ENCODE peak calls at places on chromosomes 13 and 19, in eight cellular contexts. X is prostate gland, S is esophagus muscularis mucosa, P is breast epithelium, O is upper lobe of left lung, C is transverse colon, Z is endothelial cell of umbilical vein, T is HepG2. F is an unnamed sample.

GRCh38 chr19:3969435-3970312 is 1.2 kb downstream of the DAPK3 start:
- DNase-seq in T (peak), X (no peak), S (no peak), O (peak), C (no peak), P (no peak), Z (peak), F (no peak)

GRCh38 chr19:18029617-18030338 is 21.8 kb downstream of the ARRDC2 start:
- DNase-seq in P (peak), T (peak), S (no peak), O (peak), C (peak), X (no peak), Z (peak), F (no peak)

GRCh38 chr13:80029170-80029569 is 311.8 kb downstream of the SPRY2 start:
- DNase-seq in P (no peak), X (no peak), Z (no peak), C (no peak), O (no peak), S (no peak), T (no peak), F (no peak)

GRCh38 chr19:33683881-33684549 is 62.3 kb downstream of the CHST8 start:
- DNase-seq in S (no peak), X (peak), Z (peak), T (peak), C (no peak), O (no peak), P (peak), F (peak)

GRCh38 chr13:93496985-93497673 is 270.5 kb downstream of the GPC6 start:
- DNase-seq in O (no peak), P (no peak), X (no peak), S (no peak), C (no peak), Z (no peak), T (no peak), F (no peak)

GRCh38 chr19:7699422-7700127 is 2.4 kb downstream of the FCER2 start:
- DNase-seq in O (no peak), X (no peak), T (no peak), C (no peak), Z (no peak), S (no peak), P (no peak), F (no peak)

GRCh38 chr13:24684600-24684998 is 4.4 kb downstream of the ATP12A start:
- DNase-seq in C (no peak), O (no peak), X (no peak), Z (no peak), P (no peak), S (no peak), T (no peak), F (no peak)

GRCh38 chr13:26995159-26995558 is 176.5 kb downstream of the USP12 start:
- DNase-seq in T (no peak), S (no peak), O (no peak), C (no peak), Z (no peak), X (no peak), P (no peak), F (no peak)

GRCh38 chr13:24083722-24084421 is 76.6 kb upstream of the SPATA13 start:
- DNase-seq in Z (no peak), C (no peak), X (no peak), S (no peak), P (no peak), O (no peak), T (no peak), F (no peak)

GRCh38 chr13:74871671-74872070 is 610.3 kb downstream of the TBC1D4 start:
- DNase-seq in S (no peak), T (no peak), Z (peak), X (peak), P (no peak), C (no peak), O (no peak), F (no peak)

DNA sequence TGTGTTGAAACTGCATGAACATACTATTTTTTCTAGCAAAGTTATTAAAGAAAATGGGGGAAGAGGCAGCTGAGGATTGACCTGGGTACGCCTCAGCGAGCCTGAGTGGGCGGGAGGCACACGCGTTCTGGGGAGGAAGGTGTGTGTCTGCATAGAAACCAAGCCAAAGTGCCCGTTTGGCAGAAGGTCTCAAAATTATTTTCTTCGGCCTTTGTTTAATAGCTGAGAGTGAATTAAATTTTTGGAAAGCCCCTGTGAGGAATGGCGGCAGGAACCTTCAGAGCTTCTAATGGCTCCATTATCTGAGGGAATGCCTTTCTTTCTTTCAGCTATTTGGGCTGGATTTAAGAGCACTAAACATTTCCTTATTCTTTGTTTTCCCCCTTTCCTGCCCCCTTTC is 5.2 kb downstream of the ZIC2 start:
- DNase-seq in X (no peak), S (no peak), T (no peak), Z (no peak), O (no peak), C (no peak), P (no peak), F (no peak)
- TF ChIP-seq POLR2AphosphoS5 in X (no peak), S (no peak), T (no peak), Z (no peak), O (no peak), C (no peak), P (no peak), F (no peak)

GRCh38 chr19:15432629-15433518 is 14.1 kb upstream of the AKAP8L start:
- DNase-seq in O (peak), T (peak), Z (peak), S (no peak), X (peak), P (peak), C (peak), F (peak)
- TF ChIP-seq POLR2A in O (peak), T (peak), Z (peak), S (no peak), X (no peak), P (no peak), C (no peak), F (peak)

GRCh38 chr19:10292789-10293636 is 3.3 kb downstream of the ICAM5 start:
- DNase-seq in P (no peak), T (no peak), X (no peak), Z (no peak), C (peak), O (peak), S (no peak), F (no peak)

GRCh38 chr19:10293637-10294367 is 4.0 kb downstream of the ICAM5 start:
- DNase-seq in O (no peak), Z (no peak), S (no peak), X (no peak), P (no peak), C (no peak), T (no peak), F (no peak)

GRCh38 chr19:10291554-10292205 is 1.9 kb downstream of the ICAM5 start:
- DNase-seq in Z (no peak), X (no peak), T (no peak), P (no peak), C (no peak), S (no peak), O (no peak), F (no peak)

GRCh38 chr19:10290876-10291553 is 1.3 kb downstream of the ICAM5 start:
- DNase-seq in T (peak), P (no peak), S (no peak), Z (no peak), O (peak), C (peak), X (no peak), F (peak)

DNA sequence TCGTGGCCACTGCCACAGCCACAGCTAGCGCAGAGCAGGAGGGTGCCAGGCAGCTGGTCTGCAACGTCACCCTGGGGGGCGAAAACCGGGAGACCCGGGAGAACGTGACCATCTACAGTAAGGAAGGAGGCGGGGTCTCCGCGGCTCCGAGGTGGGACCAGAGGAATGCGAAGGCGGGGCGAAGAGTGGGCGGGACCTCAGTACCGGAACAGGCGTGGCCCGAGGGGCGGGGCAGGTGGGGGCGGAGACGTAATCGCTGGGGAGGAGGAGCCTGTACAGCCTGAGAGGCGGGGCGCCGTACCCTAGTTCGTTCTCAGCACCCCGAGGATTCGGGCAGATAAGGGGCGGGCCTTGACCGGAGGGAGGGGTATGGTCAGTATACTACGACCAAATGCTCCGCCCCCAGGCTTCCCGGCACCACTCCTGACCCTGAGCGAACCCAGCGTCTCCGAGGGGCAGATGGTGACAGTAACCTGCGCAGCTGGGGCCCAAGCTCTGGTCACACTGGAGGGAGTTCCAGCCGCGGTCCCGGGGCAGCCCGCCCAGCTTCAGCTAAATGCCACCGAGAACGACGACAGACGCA is 2.5 kb downstream of the ICAM5 start:
- DNase-seq in T (peak), P (peak), S (no peak), C (peak), O (peak), Z (peak), X (peak), F (peak)
- TF ChIP-seq POLR2AphosphoS5 in T (no peak), P (no peak), S (no peak), C (no peak), O (peak), Z (no peak), X (no peak), F (peak)

GRCh38 chr13:31485183-31485582 is 254.1 kb upstream of the RXFP2 start:
- DNase-seq in O (no peak), P (no peak), S (no peak), T (no peak), X (no peak), Z (peak), C (no peak), F (no peak)

DNA sequence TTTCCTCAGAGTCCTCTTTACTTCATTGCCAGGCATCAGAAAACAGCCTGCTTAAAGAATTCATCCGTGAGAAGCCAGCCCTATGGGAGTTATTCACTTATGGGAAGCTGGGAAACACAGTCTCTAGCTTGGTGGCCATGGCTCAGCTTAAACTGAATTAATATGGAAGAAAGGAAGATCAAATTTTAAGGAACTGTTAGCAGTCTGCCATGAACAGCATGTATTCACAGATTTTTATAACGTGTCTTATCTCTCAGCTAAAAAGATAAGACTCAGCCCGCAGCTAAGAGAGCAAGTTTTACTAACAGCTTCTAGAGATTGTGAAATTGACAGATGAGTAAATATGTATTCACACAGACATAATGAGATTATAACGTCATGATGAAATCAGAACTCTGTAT is 253.7 kb upstream of the RXFP2 start:
- DNase-seq in O (no peak), P (no peak), T (no peak), X (no peak), S (no peak), Z (peak), C (no peak), F (no peak)
- TF ChIP-seq POLR2A in O (no peak), P (no peak), T (no peak), X (no peak), S (no peak), Z (no peak), C (no peak), F (no peak)

GRCh38 chr13:57857945-57858344 is 226.4 kb downstream of the PCDH17 start:
- DNase-seq in Z (no peak), P (no peak), T (no peak), X (no peak), S (no peak), C (no peak), O (no peak), F (no peak)

GRCh38 chr13:57858376-57858775 is 226.8 kb downstream of the PCDH17 start:
- DNase-seq in C (no peak), P (no peak), S (no peak), X (no peak), Z (no peak), T (no peak), O (no peak), F (no peak)

GRCh38 chr13:57865600-57866294 is 234.2 kb downstream of the PCDH17 start:
- DNase-seq in C (no peak), P (no peak), X (no peak), S (no peak), T (no peak), O (no peak), Z (peak), F (no peak)

DNA sequence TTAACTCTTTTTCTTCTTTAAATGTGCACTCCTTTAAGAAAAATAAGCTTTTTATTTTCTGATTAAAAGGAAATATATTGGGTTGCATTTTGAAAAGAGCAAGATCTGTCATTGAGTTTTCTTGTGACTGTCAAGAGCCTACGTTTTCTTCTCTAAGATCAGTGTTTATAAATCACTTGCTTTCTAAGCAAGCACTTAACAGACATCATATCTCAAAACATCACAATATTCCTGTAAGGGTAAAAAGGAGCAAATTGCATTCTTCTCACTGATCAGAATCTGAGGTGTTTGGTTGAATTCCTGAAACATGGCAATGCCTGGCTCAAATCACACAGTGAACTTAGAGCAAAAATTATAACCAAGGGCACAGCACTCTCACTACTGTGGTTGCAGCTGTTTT is 231.3 kb downstream of the PCDH17 start:
- DNase-seq in S (no peak), P (no peak), O (no peak), C (no peak), Z (no peak), X (no peak), T (no peak), F (no peak)
- TF ChIP-seq POLR2AphosphoS5 in S (no peak), P (no peak), O (no peak), C (no peak), Z (no peak), X (no peak), T (no peak), F (no peak)

GRCh38 chr13:112146073-112146360 is 79.1 kb downstream of the SOX1 start:
- DNase-seq in C (no peak), Z (no peak), X (no peak), P (peak), O (no peak), T (no peak), S (no peak), F (peak)

GRCh38 chr13:112145221-112146072 is 78.5 kb downstream of the SOX1 start:
- DNase-seq in C (no peak), S (no peak), P (peak), O (no peak), X (no peak), Z (no peak), T (no peak), F (no peak)

GRCh38 chr13:112143753-112144615 is 77.0 kb downstream of the SOX1 start:
- DNase-seq in Z (no peak), C (no peak), O (no peak), T (no peak), X (no peak), S (no peak), P (peak), F (peak)

GRCh38 chr13:112143046-112143752 is 76.2 kb downstream of the SOX1 start:
- DNase-seq in T (no peak), X (no peak), O (no peak), S (no peak), Z (no peak), P (peak), C (no peak), F (no peak)

GRCh38 chr13:112144616-112145220 is 77.8 kb downstream of the SOX1 start:
- DNase-seq in O (no peak), C (no peak), X (no peak), S (no peak), T (no peak), P (peak), Z (no peak), F (peak)
- TF ChIP-seq POLR2A in O (no peak), C (no peak), X (no peak), S (no peak), T (no peak), P (no peak), Z (no peak), F (no peak)

GRCh38 chr13:19862511-19863313 is 737 bp downstream of the ZMYM5 start:
- DNase-seq in C (peak), T (no peak), O (peak), S (no peak), Z (peak), X (peak), P (no peak), F (peak)

GRCh38 chr13:19861762-19862161 is 1.7 kb downstream of the ZMYM5 start:
- DNase-seq in Z (no peak), X (no peak), T (no peak), S (no peak), C (no peak), O (no peak), P (no peak), F (no peak)

GRCh38 chr13:19864339-19865309 is 1.2 kb upstream of the ZMYM5 start:
- DNase-seq in T (no peak), X (peak), Z (peak), O (peak), C (peak), P (peak), S (no peak), F (peak)

GRCh38 chr13:19863323-19864017 is at the start of gene ZMYM5:
- DNase-seq in P (peak), T (peak), C (peak), S (peak), X (peak), O (peak), Z (peak), F (peak)

DNA sequence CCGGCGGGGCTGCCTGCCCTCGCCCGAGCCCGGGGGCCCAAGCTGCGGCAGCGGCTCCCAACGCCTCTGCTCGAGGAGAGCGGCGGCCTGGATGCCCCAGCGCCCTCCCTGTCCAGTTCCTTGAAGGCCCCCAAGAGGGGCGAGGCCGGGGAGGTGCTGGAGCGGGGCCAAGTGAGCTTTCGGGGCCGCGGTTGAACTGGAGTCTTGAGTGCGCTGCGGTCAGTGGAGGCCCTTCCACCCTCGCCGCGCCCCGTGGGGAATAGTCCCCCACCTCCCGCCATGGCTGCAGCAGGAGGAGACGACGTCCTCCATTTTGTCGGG is 529 bp upstream of the ZMYM5 start:
- DNase-seq in Z (peak), P (peak), T (no peak), X (peak), C (peak), S (peak), O (peak), F (no peak)
- TF ChIP-seq POLR2AphosphoS5 in Z (no peak), P (no peak), T (no peak), X (no peak), C (no peak), S (no peak), O (no peak), F (no peak)

DNA sequence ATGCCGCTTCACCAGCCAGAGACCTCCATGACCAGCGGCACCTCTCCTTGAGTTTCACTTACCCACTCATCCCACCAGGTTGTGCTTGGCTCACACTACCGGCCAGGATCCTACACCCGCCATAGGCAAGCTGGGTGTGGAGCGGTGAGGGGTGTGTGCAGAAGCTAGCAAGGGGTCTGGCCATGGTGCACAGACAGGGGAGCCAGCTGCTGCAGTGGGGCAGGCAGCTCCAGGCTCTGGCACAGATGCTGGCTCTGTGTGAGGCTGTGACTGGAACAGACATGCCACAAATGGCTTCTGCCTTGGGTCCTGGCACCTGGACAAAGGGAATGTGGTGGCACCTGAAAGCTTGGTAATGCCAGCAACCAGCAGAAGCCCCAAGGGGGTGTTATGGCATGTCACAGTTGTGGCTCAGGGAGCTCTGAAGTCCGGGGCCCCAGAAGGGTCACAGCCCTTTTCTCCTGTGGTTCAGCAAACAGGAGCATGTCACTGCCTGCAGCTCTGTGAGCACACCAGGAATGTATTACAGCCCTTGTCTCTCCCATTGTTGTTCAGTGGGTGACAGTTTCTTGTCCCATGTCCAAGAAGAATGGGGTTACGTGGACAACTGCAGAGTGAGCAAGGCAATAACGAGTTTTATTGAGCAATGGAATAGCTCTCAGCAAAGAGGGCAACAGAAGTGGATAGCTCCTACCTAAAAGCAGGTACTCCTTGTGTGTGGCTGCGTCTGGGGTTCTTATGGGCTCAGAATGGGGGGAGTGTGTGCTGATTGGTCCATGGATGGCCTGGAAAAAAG is 2791.0 kb upstream of the PCDH20 start:
- DNase-seq in O (no peak), X (no peak), P (no peak), T (no peak), Z (no peak), S (no peak), C (no peak), F (peak)
- TF ChIP-seq POLR2A in O (no peak), X (no peak), P (no peak), T (no peak), Z (no peak), S (no peak), C (no peak), F (no peak)

DNA sequence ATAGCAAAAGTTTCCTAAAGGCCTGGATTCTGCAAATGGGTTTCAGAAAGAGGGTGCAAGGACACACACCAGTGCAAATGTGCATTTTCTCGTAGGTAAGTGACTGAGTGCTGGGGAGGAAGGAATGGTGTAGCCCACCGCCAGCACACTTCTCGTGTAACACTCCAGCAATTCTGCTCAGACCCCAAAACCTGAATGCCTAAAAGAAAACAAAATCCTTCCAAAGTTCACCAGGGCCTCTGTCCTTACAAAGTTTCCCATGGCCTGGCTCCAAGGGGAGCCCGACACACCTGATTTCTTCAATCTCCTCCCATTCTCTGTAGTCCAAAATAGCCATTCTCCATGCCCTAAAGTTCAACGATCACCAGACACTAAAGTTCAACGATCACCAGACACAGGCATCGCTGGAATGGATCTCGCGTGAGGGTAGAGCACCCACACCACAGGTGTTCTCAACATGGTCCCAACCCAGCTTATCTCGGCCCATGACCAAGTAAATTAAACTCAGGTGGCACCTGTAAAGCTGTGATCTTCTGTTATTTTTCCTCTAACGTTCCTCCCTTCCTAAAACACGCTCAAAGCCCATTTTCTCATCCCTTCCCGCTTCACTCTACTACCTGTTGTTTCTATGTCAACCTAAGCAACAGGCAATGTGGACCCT is 46.0 kb downstream of the ABCC4 start:
- DNase-seq in X (no peak), P (no peak), C (no peak), Z (no peak), O (no peak), T (no peak), S (no peak), F (no peak)
- TF ChIP-seq POLR2AphosphoS5 in X (no peak), P (no peak), C (no peak), Z (no peak), O (no peak), T (no peak), S (no peak), F (no peak)